ENCODE peak calls at places on chromosomes 7 and 10, in five cellular contexts. D is PC-9; U is EL; R is OCI-LY7; I is activated CD4-positive, alpha-beta T cell treated with anti-CD3 and anti-CD28 coated beads for 48 hours. E is an unnamed sample.

GRCh38 chr10:22651276-22651980 is 63.0 kb downstream of the PIP4K2A start:
- DNase-seq in D (no peak), U (no peak), R (no peak), I (peak; percentile 62), E (no peak)

GRCh38 chr10:71294091-71294561 is 24.9 kb upstream of the SLC29A3 start:
- DNase-seq in D (no peak), U (no peak), R (no peak), I (no peak), E (no peak)

GRCh38 chr7:77351539-77352004 is 64.6 kb downstream of the GSAP start:
- DNase-seq in D (no peak), U (no peak), R (peak; percentile 59), I (peak; percentile 40), E (peak; percentile 29)

GRCh38 chr10:80165173-80165572 is 32.6 kb downstream of the PLAC9 start:
- DNase-seq in D (no peak), U (peak; percentile 67), R (no peak), I (no peak), E (no peak)

GRCh38 chr7:47669178-47669878 is 87.4 kb upstream of the TNS3 start:
- DNase-seq in D (no peak), U (peak; percentile 92), R (peak; percentile 91), I (peak; percentile 20), E (peak; percentile 63)

GRCh38 chr10:94412439-94412838 is 10.1 kb downstream of the TBC1D12 start:
- DNase-seq in D (no peak), U (peak; percentile 13), R (no peak), I (no peak), E (no peak)

GRCh38 chr7:129343099-129343700 is 91.0 kb upstream of the STRIP2 start:
- DNase-seq in D (peak; percentile 52), U (peak; percentile 52), R (peak; percentile 42), I (no peak), E (no peak)

GRCh38 chr10:62374862-62375710 is 917 bp downstream of the ZNF365 start:
- DNase-seq in D (peak; percentile 69), U (peak; percentile 18), R (no peak), I (no peak), E (no peak)

GRCh38 chr7:18461785-18462467 is 33.6 kb upstream of the HDAC9 start:
- DNase-seq in D (no peak), U (no peak), R (no peak), I (no peak), E (no peak)

GRCh38 chr7:128157906-128158305 is 83.2 kb upstream of the LEP start:
- DNase-seq in D (no peak), U (no peak), R (no peak), I (no peak), E (no peak)

GRCh38 chr10:43106256-43107091 is 29.6 kb downstream of the RET start:
- DNase-seq in D (no peak), U (no peak), R (no peak), I (no peak), E (no peak)

GRCh38 chr7:921071-921461 is 33.4 kb downstream of the ADAP1 start:
- DNase-seq in D (no peak), U (no peak), R (no peak), I (no peak), E (no peak)